ENCODE peak calls at places on chromosomes 7 and 10, in nine cellular contexts. B is naive thymus-derived CD8-positive, alpha-beta T cell; L is CD8-positive, alpha-beta T cell; E is GM13976; T is NCI-H2029; J is activated CD8-positive, alpha-beta memory T cell treated with anti-CD3 and anti-CD28 coated beads for 24 hours; W is stimulated activated CD8-positive, alpha-beta memory T cell treated with anti-CD3 and anti-CD28 coated beads, Interleukin-2, amount 100 ng/mL, for 1 hour; S is stimulated activated CD4-positive, alpha-beta T cell treated with anti-CD3 and anti-CD28 coated beads, Interleukin-1b, Interleukin-23, amount 100 ng/mL, for 4 hours; H is foreskin fibroblast. C is an unnamed sample.

GRCh38 chr10:78686444-78687060 is 382.2 kb upstream of the ZMIZ1 start:
- DNase-seq in J (no peak), L (no peak), H (no peak), E (no peak), B (no peak), W (no peak), T (no peak), S (no peak), C (no peak)

GRCh38 chr10:108913300-108913699 is 1010.0 kb downstream of the XPNPEP1 start:
- DNase-seq in W (no peak), L (no peak), E (no peak), J (no peak), S (no peak), B (no peak), H (no peak), T (no peak), C (no peak)

GRCh38 chr7:106294334-106294733 is 9.6 kb upstream of the NAMPT start:
- DNase-seq in H (no peak), B (no peak), T (no peak), E (no peak), S (no peak), L (no peak), J (no peak), W (no peak), C (no peak)

GRCh38 chr7:105788816-105789349 is 87.5 kb downstream of the ATXN7L1 start:
- DNase-seq in B (no peak), T (no peak), L (no peak), W (no peak), H (no peak), E (no peak), S (no peak), J (no peak), C (no peak)

GRCh38 chr10:73763343-73763742 is 18.5 kb upstream of the CHCHD1 start:
- DNase-seq in J (no peak), T (no peak), S (no peak), B (no peak), E (no peak), H (no peak), W (no peak), L (peak; percentile 23), C (no peak)

GRCh38 chr10:107546986-107547385 is 382.5 kb upstream of the SORCS1 start:
- DNase-seq in W (no peak), S (no peak), B (no peak), T (no peak), E (no peak), H (no peak), L (no peak), J (no peak), C (no peak)

GRCh38 chr10:48523820-48524758 is 80.8 kb downstream of the ARHGAP22 start:
- DNase-seq in S (no peak), J (peak; percentile 56), E (peak; percentile 69), W (no peak), L (no peak), H (no peak), B (no peak), T (no peak), C (no peak)

GRCh38 chr10:7956508-7956907 is 98.0 kb upstream of the GATA3 start:
- DNase-seq in J (no peak), B (no peak), H (peak; percentile 60), W (no peak), T (no peak), L (no peak), S (no peak), E (peak; percentile 67), C (no peak)

GRCh38 chr7:8295638-8296361 is 33.8 kb upstream of the ICA1 start:
- DNase-seq in H (peak; percentile 38), L (peak; percentile 19), T (peak; percentile 92), W (no peak), E (peak; percentile 72), B (peak; percentile 10), S (no peak), J (no peak), C (peak; percentile 54)

GRCh38 chr10:5589071-5589962 is 64.6 kb downstream of the CALML3 start:
- DNase-seq in E (no peak), L (no peak), B (no peak), J (no peak), W (no peak), H (no peak), S (no peak), T (no peak), C (no peak)

GRCh38 chr7:341841-342638 is 52.1 kb downstream of the FOXL3 start:
- DNase-seq in L (no peak), J (no peak), H (no peak), S (no peak), W (no peak), B (no peak), T (no peak), E (no peak), C (no peak)

GRCh38 chr10:16847644-16848043 is 30.4 kb upstream of the RSU1 start:
- DNase-seq in B (no peak), S (no peak), T (no peak), L (no peak), H (peak; percentile 36), E (no peak), J (no peak), W (no peak), C (no peak)

GRCh38 chr7:111568870-111569462 is 6.7 kb upstream of the IMMP2L start:
- DNase-seq in S (no peak), B (no peak), E (no peak), W (no peak), L (no peak), H (no peak), T (no peak), J (no peak), C (no peak)

GRCh38 chr7:99709838-99710541 is 25.0 kb downstream of the CYP3A7 start:
- DNase-seq in L (no peak), J (no peak), S (no peak), B (no peak), E (no peak), H (no peak), W (no peak), T (no peak), C (no peak)

GRCh38 chr7:24241216-24241615 is 42.8 kb upstream of the NPY start:
- DNase-seq in B (no peak), E (no peak), T (no peak), H (no peak), W (no peak), J (no peak), L (no peak), S (no peak), C (no peak)

GRCh38 chr10:14396441-14397048 is 65.8 kb upstream of the FRMD4A start:
- DNase-seq in J (peak; percentile 11), B (no peak), H (peak; percentile 10), L (no peak), W (no peak), S (no peak), T (no peak), E (no peak), C (no peak)

GRCh38 chr7:34156336-34156735 is 251.0 kb downstream of the BMPER start:
- DNase-seq in T (no peak), B (no peak), W (no peak), J (no peak), L (no peak), E (no peak), H (peak; percentile 50), S (no peak), C (no peak)

GRCh38 chr10:3530346-3531096 is 254.5 kb downstream of the KLF6 start:
- DNase-seq in W (no peak), B (no peak), T (no peak), L (no peak), S (no peak), J (no peak), E (no peak), H (no peak), C (no peak)

GRCh38 chr10:1360581-1361164 is 304.5 kb downstream of the WDR37 start:
- DNase-seq in L (no peak), H (no peak), B (no peak), W (no peak), T (no peak), E (no peak), J (no peak), S (no peak), C (no peak)

GRCh38 chr10:34647848-34648247 is 167.2 kb downstream of the PARD3 start:
- DNase-seq in H (no peak), J (no peak), L (no peak), W (no peak), S (no peak), E (no peak), B (no peak), T (no peak), C (no peak)

GRCh38 chr7:23653942-23654341 is 26.1 kb upstream of the FAM221A start:
- DNase-seq in H (no peak), W (no peak), B (no peak), S (no peak), T (no peak), L (no peak), J (no peak), E (no peak), C (no peak)

GRCh38 chr10:100913470-100913865 is 705 bp downstream of the SLF2 start:
- DNase-seq in W (no peak), T (no peak), J (no peak), L (no peak), S (no peak), H (no peak), E (no peak), B (no peak), C (no peak)

GRCh38 chr10:52191049-52191448 is 123.0 kb upstream of the DKK1 start:
- DNase-seq in H (no peak), J (no peak), E (no peak), B (no peak), T (no peak), L (no peak), W (no peak), S (no peak), C (no peak)

GRCh38 chr7:93949468-93949867 is 27.9 kb downstream of the GNG11 start:
- DNase-seq in B (no peak), E (no peak), L (no peak), J (no peak), H (peak; percentile 67), W (no peak), T (no peak), S (no peak), C (no peak)

GRCh38 chr10:49177391-49178355 is 10.5 kb downstream of the TMEM273 start:
- DNase-seq in L (peak; percentile 19), B (no peak), E (peak; percentile 89), W (no peak), J (peak; percentile 70), T (no peak), H (peak; percentile 80), S (peak; percentile 30), C (no peak)

GRCh38 chr7:36937754-36938551 is 213.7 kb upstream of the AOAH start:
- DNase-seq in S (no peak), B (no peak), E (no peak), T (no peak), J (no peak), H (no peak), L (no peak), W (no peak), C (no peak)

C was measured in smooth muscle cell of the brain vasculature.